ENCODE peak calls at places on chromosomes 2 and 18, in nine cellular contexts. Y is cardiac muscle cell, O is type B pancreatic cell, P is small intestine, Z is choroid plexus epithelial cell, U is M059J, N is WTC11, V is left cardiac atrium, A is transverse colon. I is an unnamed sample.

GRCh38 chr2:99975386-99975785 is 167.0 kb downstream of the AFF3 start:
- DNase-seq in P (no peak), N (no peak), Y (no peak), A (no peak), V (no peak), U (peak), Z (peak), O (no peak), I (peak)

GRCh38 chr2:161139098-161139987 is 20.9 kb upstream of the TANK start:
- DNase-seq in P (no peak), Y (peak), V (no peak), A (no peak), N (no peak), O (no peak), Z (peak), U (peak), I (peak)

GRCh38 chr2:16218651-16219050 is 278.3 kb downstream of the MYCN start:
- DNase-seq in A (peak), O (no peak), Y (no peak), U (no peak), P (peak), Z (no peak), V (no peak), N (peak), I (no peak)

GRCh38 chr18:32683044-32683443 is 89.8 kb downstream of the KLHL14 start:
- DNase-seq in U (no peak), A (no peak), P (no peak), Z (no peak), N (no peak), O (no peak), V (no peak), Y (no peak), I (no peak)

GRCh38 chr2:226796840-226797288 is 2.8 kb downstream of the IRS1 start:
- DNase-seq in Y (no peak), A (peak), Z (peak), V (peak), N (peak), P (no peak), U (no peak), O (no peak), I (peak)

GRCh38 chr2:8583400-8584173 is 98.3 kb upstream of the ID2 start:
- DNase-seq in O (peak), Y (peak), V (peak), P (peak), Z (peak), U (no peak), A (peak), N (peak), I (no peak)

GRCh38 chr2:188203756-188204155 is 87.9 kb upstream of the GULP1 start:
- DNase-seq in Y (peak), O (no peak), N (no peak), Z (no peak), U (no peak), A (no peak), V (no peak), P (no peak), I (no peak)

GRCh38 chr2:153163055-153163454 is 315.5 kb downstream of the RPRM start:
- DNase-seq in Y (no peak), O (no peak), N (peak), Z (peak), P (peak), V (no peak), A (no peak), U (peak), I (peak)

GRCh38 chr2:166373951-166374350 is 1.8 kb downstream of the SCN9A start:
- DNase-seq in Z (peak), N (no peak), Y (peak), O (no peak), P (no peak), V (no peak), A (peak), U (peak), I (peak)

GRCh38 chr2:43604674-43605073 is 8.8 kb upstream of the THADA start:
- DNase-seq in A (no peak), Z (no peak), N (no peak), U (no peak), Y (no peak), V (no peak), P (no peak), O (no peak), I (no peak)

GRCh38 chr18:47863041-47863440 is 67.4 kb downstream of the SMAD2 start:
- DNase-seq in N (no peak), Z (no peak), O (no peak), U (no peak), A (no peak), P (no peak), V (no peak), Y (peak), I (no peak)

GRCh38 chr18:12819822-12820221 is 64.2 kb downstream of the PTPN2 start:
- DNase-seq in N (no peak), Z (no peak), O (no peak), A (no peak), Y (no peak), U (no peak), V (no peak), P (no peak), I (no peak)

GRCh38 chr2:70560452-70560851 is 6.8 kb upstream of the TGFA start:
- DNase-seq in Y (no peak), U (no peak), N (no peak), A (no peak), O (no peak), P (no peak), Z (no peak), V (no peak), I (no peak)

GRCh38 chr18:26394047-26394654 is 154.2 kb downstream of the KCTD1 start:
- DNase-seq in P (no peak), U (no peak), O (no peak), Y (no peak), Z (no peak), A (no peak), V (no peak), N (no peak), I (no peak)

GRCh38 chr18:25298853-25299274 is 53.1 kb downstream of the ZNF521 start:
- DNase-seq in Z (peak), A (no peak), U (peak), Y (peak), O (no peak), V (peak), N (no peak), P (no peak), I (peak)

GRCh38 chr2:21787931-21788330 is 664.2 kb downstream of the TDRD15 start:
- DNase-seq in V (no peak), N (no peak), O (no peak), Z (peak), A (no peak), P (no peak), Y (no peak), U (no peak), I (peak)

GRCh38 chr18:59055345-59056032 is 84.2 kb upstream of the SEC11C start:
- DNase-seq in U (no peak), N (peak), V (no peak), Z (peak), Y (peak), A (no peak), P (no peak), O (no peak), I (no peak)

GRCh38 chr2:231717281-231718180 is 9.2 kb downstream of the PTMA start:
- DNase-seq in Z (peak), U (peak), V (no peak), A (no peak), N (peak), P (no peak), O (no peak), Y (peak), I (peak)

GRCh38 chr18:48669180-48669675 is 130.4 kb downstream of the CTIF start:
- DNase-seq in U (no peak), Y (no peak), N (no peak), A (no peak), V (no peak), Z (no peak), O (no peak), P (no peak), I (no peak)

GRCh38 chr2:290090-290722 is 2.3 kb upstream of the ALKAL2 start:
- DNase-seq in Y (peak), A (peak), U (peak), P (peak), N (peak), Z (peak), O (peak), V (peak), I (peak)

GRCh38 chr2:43032248-43032893 is 194.0 kb downstream of the ZFP36L2 start:
- DNase-seq in Y (peak), N (no peak), O (no peak), U (no peak), P (peak), Z (no peak), V (peak), A (peak), I (no peak)

GRCh38 chr18:49168970-49169619 is 218.3 kb upstream of the SMAD7 start:
- DNase-seq in N (no peak), P (peak), O (no peak), U (no peak), Y (no peak), A (peak), V (no peak), Z (no peak), I (no peak)

GRCh38 chr2:120251863-120252206 is 817 bp upstream of the RALB start:
- DNase-seq in Z (no peak), N (no peak), U (peak), A (no peak), Y (no peak), P (no peak), V (no peak), O (no peak), I (no peak)